ENCODE peak calls at places on chromosomes 2 and 18, in nine cellular contexts. K is GM10248; G is naive thymus-derived CD8-positive, alpha-beta T cell; Q is neural crest cell; F is body of pancreas; E is fibroblast of mammary gland; Z is NCI-H1105; B is Calu3; R is activated CD4-positive, alpha-beta T cell treated with anti-CD3 and anti-CD28 coated beads, Interleukin-2, amount 50 U/mL, for 4 hours. H is an unnamed sample.

GRCh38 chr2:42288811-42289210 is 72.2 kb downstream of the COX7A2L start:
- DNase-seq in B (no peak), G (no peak), R (no peak), F (no peak), Q (no peak), E (no peak), K (no peak), Z (no peak), H (no peak)

GRCh38 chr2:109368798-109369197 is 239.8 kb downstream of the SH3RF3 start:
- DNase-seq in Q (no peak), B (no peak), E (no peak), G (no peak), Z (no peak), F (no peak), R (no peak), K (no peak), H (no peak)

GRCh38 chr18:34976084-34976483 is 65.1 kb upstream of the MAPRE2 start:
- DNase-seq in K (no peak), G (no peak), Q (no peak), R (no peak), Z (no peak), F (no peak), B (no peak), E (no peak), H (no peak)

GRCh38 chr2:240920783-240921231 is 14.7 kb downstream of the CROCC2 start:
- DNase-seq in Z (no peak), R (no peak), K (no peak), G (no peak), F (peak), B (peak), E (no peak), Q (no peak), H (no peak)

GRCh38 chr18:58858591-58859468 is 5.8 kb upstream of the ZNF532 start:
- DNase-seq in E (peak), K (no peak), Q (no peak), Z (no peak), F (no peak), B (no peak), R (no peak), G (no peak), H (no peak)

GRCh38 chr2:135798762-135799161 is 38.2 kb downstream of the LCT start:
- DNase-seq in Q (no peak), F (no peak), K (no peak), G (no peak), Z (no peak), R (no peak), B (no peak), E (peak), H (no peak)

GRCh38 chr2:61639721-61640120 is 101.6 kb upstream of the XPO1 start:
- DNase-seq in Z (no peak), K (no peak), F (no peak), R (no peak), G (no peak), Q (no peak), E (no peak), B (no peak), H (no peak)

GRCh38 chr2:150296795-150297546 is 190.5 kb downstream of the RND3 start:
- DNase-seq in B (no peak), G (no peak), E (peak), Q (no peak), K (no peak), R (no peak), F (no peak), Z (peak), H (no peak)

GRCh38 chr2:32836961-32837360 is 109.8 kb upstream of the LTBP1 start:
- DNase-seq in R (no peak), Q (no peak), Z (no peak), E (no peak), G (no peak), F (no peak), K (no peak), B (no peak), H (no peak)

GRCh38 chr2:97660775-97661417 is 2.9 kb downstream of the ACTR1B start:
- DNase-seq in Z (no peak), F (no peak), B (no peak), K (no peak), E (peak), R (no peak), Q (no peak), G (no peak), H (no peak)

GRCh38 chr18:8443505-8443904 is 165.7 kb upstream of the RAB12 start:
- DNase-seq in F (no peak), R (no peak), Z (no peak), B (no peak), K (no peak), Q (no peak), E (peak), G (no peak), H (no peak)

GRCh38 chr2:489084-489483 is 188.1 kb downstream of the TMEM18 start:
- DNase-seq in R (no peak), Z (no peak), K (no peak), E (no peak), F (no peak), Q (no peak), G (no peak), B (no peak), H (no peak)

GRCh38 chr2:241902357-241902991 is 32.9 kb downstream of the RTP5 start:
- DNase-seq in G (no peak), B (no peak), Q (no peak), F (no peak), E (no peak), Z (no peak), R (no peak), K (no peak), H (no peak)

GRCh38 chr2:232405943-232406510 is 617 bp upstream of the ALPG start:
- DNase-seq in K (no peak), E (no peak), R (no peak), F (no peak), G (no peak), Z (no peak), Q (no peak), B (no peak), H (no peak)

GRCh38 chr2:120253021-120253882 is 600 bp downstream of the RALB start:
- DNase-seq in R (peak), K (peak), E (peak), B (peak), Q (peak), Z (no peak), G (peak), F (peak), H (no peak)

GRCh38 chr2:29817846-29818680 is 103.3 kb downstream of the ALK start:
- DNase-seq in R (no peak), K (no peak), B (no peak), Z (no peak), Q (no peak), G (no peak), F (no peak), E (no peak), H (no peak)

GRCh38 chr18:2967820-2968219 is 45.1 kb downstream of the LPIN2 start:
- DNase-seq in Z (no peak), E (no peak), G (no peak), R (no peak), B (no peak), Q (no peak), F (no peak), K (no peak), H (no peak)

GRCh38 chr2:235774153-235774552 is 280.3 kb downstream of the AGAP1 start:
- DNase-seq in G (no peak), K (no peak), B (no peak), E (no peak), R (no peak), F (no peak), Z (no peak), Q (no peak), H (no peak)

GRCh38 chr18:23721711-23722479 is 32.6 kb downstream of the LAMA3 start:
- DNase-seq in R (no peak), Z (no peak), B (no peak), Q (no peak), E (peak), F (no peak), K (no peak), G (no peak), H (no peak)

GRCh38 chr18:49029628-49030027 is 78.9 kb upstream of the SMAD7 start:
- DNase-seq in B (no peak), G (no peak), K (no peak), R (no peak), F (no peak), Z (no peak), E (no peak), Q (no peak), H (no peak)

GRCh38 chr2:45067859-45068642 is 58.8 kb upstream of the SIX2 start:
- DNase-seq in Z (no peak), K (no peak), F (no peak), E (peak), R (no peak), Q (no peak), B (no peak), G (no peak), H (no peak)

GRCh38 chr2:100995309-100996075 is 6.6 kb upstream of the RPL31 start:
- DNase-seq in R (no peak), B (no peak), Q (no peak), G (no peak), Z (no peak), K (no peak), E (no peak), F (no peak), H (no peak)

GRCh38 chr2:207935991-207936370 is 89.3 kb downstream of the PLEKHM3 start:
- DNase-seq in R (no peak), Z (no peak), B (no peak), F (no peak), G (no peak), E (no peak), K (no peak), Q (no peak), H (no peak)

GRCh38 chr2:182283512-182283911 is 143.3 kb downstream of the PDE1A start:
- DNase-seq in Q (no peak), Z (no peak), R (no peak), F (no peak), G (no peak), B (no peak), K (no peak), E (no peak), H (no peak)

GRCh38 chr2:168798888-168799410 is 3.5 kb upstream of the NOSTRIN start:
- DNase-seq in R (no peak), F (no peak), E (no peak), Z (no peak), B (no peak), K (no peak), Q (no peak), G (no peak), H (no peak)

GRCh38 chr18:49016648-49017539 is 66.1 kb upstream of the SMAD7 start:
- DNase-seq in F (peak), K (no peak), Z (no peak), G (no peak), Q (no peak), B (peak), E (peak), R (no peak), H (no peak)

GRCh38 chr2:29786361-29786760 is 135.0 kb downstream of the ALK start:
- DNase-seq in G (no peak), F (no peak), B (peak), Q (no peak), R (no peak), K (no peak), E (no peak), Z (no peak), H (no peak)

H was measured in naive B cell.